ENCODE peak calls at places on chromosomes 12 and 14, in five cellular contexts. A, M, F, Y and O are unnamed samples.

GRCh38 chr12:54197037-54197909 is 8.5 kb upstream of the SMUG1 start:
- DNase-seq in F (peak), Y (no peak), M (peak), A (no peak), O (no peak)

GRCh38 chr12:111031956-111032919 is 111.9 kb upstream of the MYL2 start:
- DNase-seq in A (no peak), M (no peak), Y (no peak), F (no peak), O (no peak)

GRCh38 chr12:1922985-1923384 is 4.5 kb upstream of the CACNA2D4 start:
- DNase-seq in M (no peak), Y (no peak), A (no peak), F (no peak), O (no peak)

GRCh38 chr12:32344047-32344446 is 55.3 kb upstream of the FGD4 start:
- DNase-seq in F (no peak), A (no peak), M (no peak), Y (no peak), O (no peak)

GRCh38 chr12:70550180-70550577 is 87.0 kb downstream of the PTPRB start:
- DNase-seq in A (no peak), F (no peak), Y (no peak), M (no peak), O (no peak)

GRCh38 chr12:26036877-26037276 is 78.4 kb downstream of the RASSF8 start:
- DNase-seq in F (no peak), Y (no peak), A (no peak), M (no peak), O (no peak)

GRCh38 chr12:85866929-85867776 is 6.9 kb upstream of the NTS start:
- DNase-seq in F (peak), M (peak), A (no peak), Y (no peak), O (no peak)

GRCh38 chr14:21307641-21308040 is 27.8 kb downstream of the RPGRIP1 start:
- DNase-seq in M (no peak), A (no peak), F (no peak), Y (no peak), O (no peak)

GRCh38 chr14:74836251-74836957 is 39.5 kb downstream of the PROX2 start:
- DNase-seq in M (no peak), A (no peak), F (no peak), Y (no peak), O (no peak)

GRCh38 chr14:64726585-64726890 is 22.3 kb downstream of the PLEKHG3 start:
- DNase-seq in A (peak), Y (no peak), M (peak), F (peak), O (no peak)

GRCh38 chr12:14193623-14194022 is 171.9 kb upstream of the ATF7IP start:
- DNase-seq in F (no peak), Y (no peak), A (no peak), M (no peak), O (no peak)

GRCh38 chr12:131091413-131091975 is 137.8 kb downstream of the ADGRD1 start:
- DNase-seq in Y (no peak), F (no peak), M (no peak), A (no peak), O (no peak)